ENCODE peak calls at places on chromosomes 11 and 22, in seven cellular contexts. W, B, X, V, J, G and T are unnamed samples. For H3K9me3, the result is how much of the 10 kb centered on the place peaks cover.

GRCh38 chr11:71580057-71581003 is 2.3 kb downstream of the KRTAP5-11 start:
- DNase-seq in W (peak), B (peak), X (peak), V (peak), J (peak), G (peak), T (no peak)

GRCh38 chr11:63586451-63587166 is 23.4 kb upstream of the PLAAT2 start:
- DNase-seq in W (no peak), B (no peak), X (no peak), V (no peak), J (no peak), G (no peak), T (no peak)

GRCh38 chr11:132670921-132671675 is 861.2 kb downstream of the OPCML start:
- DNase-seq in W (no peak), B (no peak), X (no peak), V (no peak), J (no peak), G (no peak), T (no peak)

GRCh38 chr11:50187220-50187619 is 154.5 kb downstream of the OR4C45 start:
- DNase-seq in W (no peak), B (no peak), X (no peak), V (no peak), J (no peak), G (no peak), T (no peak)

GRCh38 chr11:48154162-48154561 is 62.4 kb upstream of the OR4B1 start:
- DNase-seq in W (peak), B (no peak), X (no peak), V (no peak), J (no peak), G (peak), T (no peak)

GRCh38 chr11:133991101-133991500 is 34.3 kb upstream of the IGSF9B start:
- DNase-seq in W (no peak), B (no peak), X (no peak), V (no peak), J (no peak), G (no peak), T (no peak)

GRCh38 chr11:36131719-36132349 is 157.4 kb downstream of the COMMD9 start:
- DNase-seq in W (peak), B (peak), X (no peak), V (peak), J (peak), G (peak), T (no peak)

GRCh38 chr22:27215826-27216320 is 558.5 kb downstream of the MIAT start:
- DNase-seq in W (peak), B (no peak), X (no peak), V (no peak), J (no peak), G (no peak), T (no peak)

DNA sequence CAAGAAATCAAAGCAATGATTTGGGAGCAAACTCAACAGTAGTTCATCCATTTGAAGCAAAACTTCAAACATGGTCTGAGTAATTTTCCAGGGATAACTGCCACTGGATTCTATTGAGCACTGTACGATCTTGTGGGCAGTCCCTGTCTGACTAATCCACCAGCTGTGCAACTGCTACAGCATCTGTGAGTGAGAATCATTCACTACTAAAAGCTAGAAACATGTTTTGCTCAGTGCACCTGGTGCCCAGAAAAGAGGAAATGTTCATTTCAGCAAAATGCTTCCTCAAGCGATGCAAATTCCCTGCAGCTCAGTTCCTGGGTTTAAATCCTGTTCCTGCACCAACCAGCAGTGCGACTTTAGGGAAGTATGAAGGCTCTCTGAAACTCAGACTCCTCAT is 1077.9 kb downstream of the DLG2 start:
- DNase-seq in W (no peak), B (no peak), X (no peak), V (peak), J (no peak), G (no peak), T (no peak)
- H3K4me3 ChIP-seq in W (no peak), B (no peak), X (no peak), V (peak), J (no peak), G (no peak), T (no peak)

GRCh38 chr22:23070418-23071162 is at the start of gene GNAZ:
- DNase-seq in W (no peak), B (no peak), X (no peak), V (peak), J (peak), G (no peak), T (peak)
- H3K9ac ChIP-seq in W (peak), B (peak), X (peak), V (peak), J (peak), G (peak), T (no peak)

DNA sequence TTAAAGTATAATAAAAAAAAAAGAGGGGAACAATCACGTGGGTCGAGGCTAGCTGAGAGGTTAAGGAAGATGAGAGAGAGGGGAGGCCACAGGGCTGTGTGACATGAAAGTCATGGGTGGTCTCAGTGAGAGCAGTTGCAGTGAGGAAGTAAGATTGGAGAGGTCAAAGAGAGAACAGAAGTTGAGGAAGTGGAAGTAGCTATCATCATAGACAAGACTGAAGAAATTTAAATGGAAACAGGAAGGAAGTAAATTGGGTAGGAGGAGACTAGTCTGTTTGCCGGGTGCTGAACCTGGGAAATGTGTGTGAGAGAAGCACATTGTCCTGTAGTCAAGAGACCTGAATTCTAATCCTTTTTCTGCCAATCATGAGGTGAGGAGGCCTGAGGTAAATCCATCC is 79.9 kb upstream of the CD44 start:
- DNase-seq in W (no peak), B (no peak), X (no peak), V (peak), J (no peak), G (no peak), T (no peak)
- H3K9me3 ChIP-seq in W (under half), B (under half), X (under half), V (under half), J (under half), G (under half), T (under half)

GRCh38 chr11:94924074-94925031 is 49.0 kb downstream of the CWC15 start:
- DNase-seq in W (peak), B (no peak), X (no peak), V (no peak), J (no peak), G (no peak), T (no peak)
- H3K4me3 ChIP-seq in W (no peak), B (no peak), X (no peak), V (no peak), J (no peak), G (no peak), T (no peak)

DNA sequence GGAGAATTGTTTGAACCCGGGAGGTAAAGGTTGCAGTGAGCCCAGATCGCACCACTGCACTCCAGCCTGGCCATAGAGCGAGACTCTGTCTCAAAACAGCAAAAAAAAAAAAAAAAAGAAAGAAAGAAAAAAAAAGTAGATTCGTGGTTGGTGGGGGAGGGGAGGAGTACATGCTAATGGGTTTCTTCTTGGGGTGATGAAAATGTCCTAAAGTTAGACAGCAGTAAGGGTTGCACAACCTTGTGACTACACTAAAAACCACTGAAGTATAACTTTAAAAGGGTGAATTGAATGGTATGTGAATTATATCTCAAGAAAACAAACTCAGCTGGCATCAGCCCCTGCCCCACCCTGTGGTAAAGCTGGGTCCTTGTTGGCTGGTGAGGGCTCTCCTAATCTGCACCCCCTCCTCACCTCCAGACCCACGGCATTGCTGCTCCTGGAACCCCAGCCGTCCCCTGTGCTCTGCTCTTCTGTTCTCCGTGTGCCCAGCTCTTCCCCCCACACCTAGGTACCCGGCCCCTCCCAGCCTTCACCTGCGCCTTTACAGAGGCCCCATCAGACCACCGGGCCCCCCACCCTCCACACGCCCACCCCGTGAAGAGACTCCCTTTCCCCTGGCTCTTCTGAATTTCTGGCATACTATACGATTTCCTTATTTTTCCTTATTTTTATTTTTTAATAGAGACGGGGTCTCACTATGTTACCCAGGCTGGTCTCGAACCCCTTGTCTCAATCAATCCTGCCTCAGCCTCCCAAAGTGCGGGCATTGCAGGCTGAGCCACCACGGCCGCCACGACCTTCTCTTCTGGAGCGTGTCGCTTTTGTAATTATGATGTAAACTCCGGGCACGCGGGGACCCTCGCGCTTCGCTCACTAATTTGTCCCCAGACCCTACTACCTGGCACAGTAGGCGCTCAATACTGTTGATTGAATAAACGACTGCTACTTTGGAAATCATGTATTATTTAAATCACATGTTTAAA is 927 bp upstream of the FADD start:
- DNase-seq in W (peak), B (no peak), X (no peak), V (peak), J (no peak), G (no peak), T (no peak)
- H3K9ac ChIP-seq in W (peak), B (no peak), X (peak), V (peak), J (no peak), G (peak), T (peak)